ENCODE peak calls at places on chromosome 22, in nine cellular contexts. W, N, U, P, J, A, R, Z and C are unnamed samples.

GRCh38 chr22:28002181-28002700 is 83.2 kb upstream of the PITPNB start:
- DNase-seq in W (no peak), N (no peak), U (no peak), P (no peak), J (no peak), A (no peak), R (no peak), Z (no peak), C (peak)

GRCh38 chr22:35521358-35522264 is 19.0 kb upstream of the RASD2 start:
- DNase-seq in W (no peak), N (no peak), U (no peak), P (no peak), J (no peak), A (no peak), R (no peak), Z (no peak), C (no peak)

GRCh38 chr22:24433868-24434471 is 6.6 kb downstream of the ADORA2A start:
- DNase-seq in W (peak), N (no peak), U (no peak), P (no peak), J (no peak), A (peak), R (no peak), Z (no peak), C (peak)

GRCh38 chr22:50548046-50548912 is 2.6 kb downstream of the KLHDC7B start:
- DNase-seq in W (no peak), N (no peak), U (no peak), P (peak), J (no peak), A (peak), R (peak), Z (no peak), C (no peak)

GRCh38 chr22:37180531-37181231 is 7.4 kb downstream of the C1QTNF6 start:
- DNase-seq in W (no peak), N (no peak), U (no peak), P (no peak), J (no peak), A (no peak), R (no peak), Z (no peak), C (no peak)

GRCh38 chr22:35064664-35065063 is 1.3 kb upstream of the ISX start:
- DNase-seq in W (no peak), N (no peak), U (no peak), P (no peak), J (no peak), A (no peak), R (no peak), Z (no peak), C (no peak)

GRCh38 chr22:41826001-41826400 is 6.9 kb upstream of the SREBF2 start:
- DNase-seq in W (no peak), N (no peak), U (no peak), P (no peak), J (no peak), A (no peak), R (no peak), Z (no peak), C (no peak)

GRCh38 chr22:27669798-27670599 is 131.6 kb downstream of the MN1 start:
- DNase-seq in W (no peak), N (no peak), U (no peak), P (no peak), J (no peak), A (no peak), R (no peak), Z (no peak), C (no peak)

GRCh38 chr22:41181349-41182241 is 23.5 kb upstream of the L3MBTL2 start:
- DNase-seq in W (no peak), N (no peak), U (no peak), P (no peak), J (no peak), A (peak), R (no peak), Z (peak), C (no peak)

GRCh38 chr22:19603767-19604166 is 79.6 kb upstream of the CLDN5 start:
- DNase-seq in W (no peak), N (no peak), U (no peak), P (no peak), J (no peak), A (no peak), R (no peak), Z (no peak), C (no peak)

GRCh38 chr22:46846154-46846831 is 83.8 kb downstream of the TBC1D22A start:
- DNase-seq in W (no peak), N (peak), U (no peak), P (no peak), J (no peak), A (no peak), R (peak), Z (no peak), C (no peak)

GRCh38 chr22:26770624-26771023 is 113.2 kb downstream of the MIAT start:
- DNase-seq in W (no peak), N (no peak), U (no peak), P (no peak), J (no peak), A (no peak), R (no peak), Z (no peak), C (peak)

GRCh38 chr22:20948450-20948849 is 18.6 kb upstream of the AIFM3 start:
- DNase-seq in W (no peak), N (no peak), U (no peak), P (no peak), J (no peak), A (no peak), R (no peak), Z (no peak), C (no peak)

GRCh38 chr22:30196867-30197336 is 49.7 kb downstream of the LIF start:
- DNase-seq in W (no peak), N (no peak), U (no peak), P (no peak), J (no peak), A (no peak), R (no peak), Z (no peak), C (no peak)

GRCh38 chr22:40534379-40535188 is 101.9 kb downstream of the MRTFA start:
- DNase-seq in W (no peak), N (no peak), U (no peak), P (no peak), J (no peak), A (no peak), R (no peak), Z (no peak), C (peak)